ENCODE peak calls at places on chromosomes 12 and 14, in ten cellular contexts. U is neural progenitor cell, E is A549, T is gastrocnemius medialis, S is IMR-90, Y is colonic mucosa, X is transverse colon, I is tibial artery, W is H9, P is brain microvascular endothelial cell. M is an unnamed sample.

GRCh38 chr12:80325167-80325959 is 118.7 kb upstream of the PTPRQ start:
- DNase-seq in P (no peak), Y (no peak), T (no peak), U (no peak), I (no peak), X (no peak), E (no peak), W (peak; percentile 40), S (no peak), M (no peak)

GRCh38 chr14:103385994-103386491 is 828 bp downstream of the MARK3 start:
- DNase-seq in P (no peak), U (peak; percentile 58), X (peak; percentile 50), I (no peak), T (peak; percentile 55), W (no peak), S (peak; percentile 31), Y (peak; percentile 55), E (no peak), M (peak; percentile 30)

GRCh38 chr14:53491256-53491905 is 338.3 kb upstream of the DDHD1 start:
- DNase-seq in W (no peak), T (no peak), E (no peak), X (no peak), Y (no peak), P (no peak), U (no peak), I (no peak), S (peak; percentile 28), M (no peak)

GRCh38 chr14:92615451-92615850 is 101.9 kb downstream of the RIN3 start:
- DNase-seq in Y (no peak), P (no peak), W (no peak), U (no peak), E (no peak), S (no peak), X (no peak), I (no peak), T (no peak), M (no peak)

GRCh38 chr12:53298154-53298553 is 1.3 kb upstream of the MYG1 start:
- DNase-seq in U (no peak), S (peak; percentile 97), Y (no peak), X (no peak), I (no peak), T (no peak), P (peak; percentile 69), E (no peak), W (no peak), M (no peak)

GRCh38 chr14:53295985-53296582 is 143.0 kb upstream of the DDHD1 start:
- DNase-seq in W (no peak), I (no peak), X (no peak), S (peak; percentile 45), E (peak; percentile 9), P (peak; percentile 22), Y (no peak), T (no peak), U (peak; percentile 57), M (peak; percentile 50)

GRCh38 chr12:47273191-47273626 is 193.4 kb upstream of the AMIGO2 start:
- DNase-seq in U (no peak), I (no peak), T (no peak), P (no peak), Y (no peak), W (no peak), S (no peak), X (no peak), E (no peak), M (no peak)

GRCh38 chr14:104801284-104802119 is 601 bp downstream of the ZBTB42 start:
- DNase-seq in X (peak; percentile 39), W (no peak), I (no peak), S (no peak), T (no peak), Y (no peak), P (no peak), E (no peak), U (no peak), M (no peak)

GRCh38 chr12:89062996-89063395 is 289.3 kb downstream of the DUSP6 start:
- DNase-seq in X (no peak), U (no peak), S (no peak), T (no peak), Y (no peak), E (no peak), I (no peak), W (no peak), P (no peak), M (no peak)

GRCh38 chr14:74176404-74176788 is 62.9 kb upstream of the VSX2 start:
- DNase-seq in E (no peak), T (no peak), U (no peak), I (no peak), W (no peak), Y (no peak), S (no peak), X (no peak), P (no peak), M (no peak)

GRCh38 chr14:69615471-69616407 is 4.3 kb downstream of the SUSD6 start:
- DNase-seq in X (peak; percentile 75), W (no peak), P (peak; percentile 78), U (no peak), I (peak; percentile 65), S (peak; percentile 84), T (peak; percentile 50), Y (peak; percentile 52), E (no peak), M (peak; percentile 84)

DNA sequence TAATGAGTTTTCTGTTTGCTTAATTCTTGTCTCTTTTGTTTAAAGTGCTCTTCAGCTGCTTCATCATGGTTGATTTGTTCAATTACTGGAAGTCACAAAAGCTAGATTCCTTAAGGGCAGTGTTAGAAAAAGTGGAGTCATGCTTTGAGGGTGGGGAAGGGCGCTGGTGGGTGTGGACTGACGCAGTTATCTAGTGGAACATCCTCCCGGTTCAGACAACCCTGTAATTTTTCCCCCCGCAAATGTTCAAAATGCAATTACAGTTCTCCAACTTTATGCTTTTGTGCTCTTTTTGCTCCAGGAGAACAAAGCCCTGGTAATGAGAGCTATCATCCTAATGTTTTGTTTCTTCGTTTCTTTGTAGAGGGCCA is 2.1 kb downstream of the AKAP6 start:
- DNase-seq in X (no peak), T (no peak), I (no peak), S (no peak), P (no peak), U (peak; percentile 75), Y (no peak), E (no peak), W (no peak), M (no peak)
- H3K27ac ChIP-seq in X (no peak overlapping the region), T (no peak overlapping the region), I (no peak overlapping the region), S (no peak overlapping the region), P (no peak overlapping the region), U (peak overlapping the region; percentile 86), Y (no peak overlapping the region), E (no peak overlapping the region), W (no peak overlapping the region), M (no peak overlapping the region)

GRCh38 chr14:75303415-75303814 is 24.8 kb downstream of the FOS start:
- DNase-seq in S (peak; percentile 72), U (peak; percentile 83), T (peak; percentile 70), Y (peak; percentile 65), I (peak; percentile 69), W (peak; percentile 73), X (peak; percentile 76), E (peak; percentile 82), P (peak; percentile 62), M (peak; percentile 75)
- H3K27ac ChIP-seq in S (no peak overlapping the region), U (no peak overlapping the region), T (no peak overlapping the region), Y (no peak overlapping the region), I (no peak overlapping the region), W (no peak overlapping the region), X (peak overlapping the region; percentile 18), E (peak overlapping the region; percentile 64), P (no peak overlapping the region), M (peak overlapping the region; percentile 23)

GRCh38 chr12:124622326-124622725 is 54.9 kb upstream of the NCOR2 start:
- DNase-seq in T (no peak), E (no peak), S (no peak), U (no peak), Y (peak; percentile 54), W (no peak), I (no peak), X (no peak), P (no peak), M (no peak)

GRCh38 chr12:124623344-124623885 is 56.0 kb upstream of the NCOR2 start:
- DNase-seq in Y (no peak), X (no peak), I (no peak), E (no peak), T (no peak), W (no peak), U (no peak), P (no peak), S (no peak), M (no peak)

GRCh38 chr12:124620606-124621295 is 53.3 kb upstream of the NCOR2 start:
- DNase-seq in Y (no peak), E (no peak), S (peak; percentile 33), X (no peak), I (peak; percentile 29), P (no peak), W (no peak), T (no peak), U (no peak), M (no peak)

GRCh38 chr12:124622764-124623163 is 55.4 kb upstream of the NCOR2 start:
- DNase-seq in T (no peak), P (no peak), E (no peak), X (no peak), S (no peak), U (no peak), Y (no peak), I (no peak), W (no peak), M (no peak)

GRCh38 chr12:124621296-124621660 is 53.9 kb upstream of the NCOR2 start:
- DNase-seq in U (no peak), X (peak; percentile 41), E (no peak), T (peak; percentile 78), P (no peak), Y (no peak), S (peak; percentile 44), W (peak; percentile 70), I (peak; percentile 69), M (peak; percentile 37)
- H3K27ac ChIP-seq in U (no peak overlapping the region), X (peak overlapping the region; percentile 52), E (peak overlapping the region; percentile 41), T (peak overlapping the region; percentile 47), P (no peak overlapping the region), Y (peak overlapping the region; percentile 2), S (no peak overlapping the region), W (no peak overlapping the region), I (peak overlapping the region; percentile 31), M (peak overlapping the region; percentile 1)

GRCh38 chr14:67940476-67940875 is 120.9 kb downstream of the RAD51B start:
- DNase-seq in T (no peak), E (no peak), W (no peak), X (no peak), S (peak; percentile 36), Y (no peak), U (no peak), P (no peak), I (no peak), M (no peak)

GRCh38 chr14:67941456-67942018 is 122.0 kb downstream of the RAD51B start:
- DNase-seq in E (no peak), Y (no peak), W (no peak), T (no peak), X (no peak), I (no peak), U (peak; percentile 49), P (peak; percentile 2), S (peak; percentile 38), M (no peak)

GRCh38 chr14:67938046-67938445 is 118.5 kb downstream of the RAD51B start:
- DNase-seq in U (no peak), T (no peak), X (no peak), W (no peak), S (no peak), E (no peak), P (no peak), I (no peak), Y (no peak), M (no peak)

GRCh38 chr14:67942311-67942710 is 122.7 kb downstream of the RAD51B start:
- DNase-seq in U (no peak), W (no peak), S (peak; percentile 33), T (no peak), P (no peak), Y (no peak), I (no peak), E (no peak), X (no peak), M (no peak)

GRCh38 chr14:67940894-67941455 is 121.4 kb downstream of the RAD51B start:
- DNase-seq in U (peak; percentile 44), Y (no peak), S (peak; percentile 83), E (no peak), X (no peak), T (no peak), I (peak; percentile 33), W (no peak), P (peak; percentile 36), M (no peak)
- H3K27ac ChIP-seq in U (peak overlapping the region; percentile 85), Y (peak overlapping the region; percentile 69), S (peak overlapping the region; percentile 48), E (peak overlapping the region; percentile 89), X (peak overlapping the region; percentile 79), T (peak overlapping the region; percentile 62), I (peak overlapping the region; percentile 75), W (no peak overlapping the region), P (peak overlapping the region; percentile 36), M (peak overlapping the region; percentile 62)